ENCODE peak calls at places on chromosomes 4 and X, in four cellular contexts. One of them, this sample, is unnamed.

GRCh38 chrX:153400146-153401132 is 711 bp downstream of the PNMA6E start:
- DNase-seq in K562: peak
- DNase-seq in H1: peak
- DNase-seq in HepG2: peak
- DNase-seq in this sample: peak

GRCh38 chr4:34922325-34922724 is 1322.0 kb downstream of the ARAP2 start:
- DNase-seq in K562: no peak
- DNase-seq in H1: no peak
- DNase-seq in HepG2: no peak
- DNase-seq in this sample: no peak

GRCh38 chrX:6377365-6377764 is 148.7 kb upstream of the NLGN4X start:
- DNase-seq in HepG2: no peak
- DNase-seq in K562: no peak
- DNase-seq in H1: no peak
- DNase-seq in this sample: no peak

GRCh38 chr4:10085828-10086505 is 30.6 kb downstream of the WDR1 start:
- DNase-seq in H1: no peak
- DNase-seq in HepG2: no peak
- DNase-seq in K562: no peak
- DNase-seq in this sample: no peak

GRCh38 chr4:148415500-148415899 is 26.7 kb downstream of the NR3C2 start:
- DNase-seq in HepG2: no peak
- DNase-seq in K562: no peak
- DNase-seq in H1: no peak
- DNase-seq in this sample: peak

GRCh38 chr4:62232755-62233280 is 1032.7 kb downstream of the ADGRL3 start:
- DNase-seq in H1: no peak
- DNase-seq in K562: no peak
- DNase-seq in HepG2: no peak
- DNase-seq in this sample: no peak

GRCh38 chrX:17822351-17822750 is 38.7 kb downstream of the RAI2 start:
- DNase-seq in K562: no peak
- DNase-seq in H1: no peak
- DNase-seq in HepG2: no peak
- DNase-seq in this sample: no peak

GRCh38 chr4:19375931-19376330 is 875.8 kb upstream of the SLIT2 start:
- DNase-seq in K562: no peak
- DNase-seq in HepG2: no peak
- DNase-seq in H1: no peak
- DNase-seq in this sample: no peak

GRCh38 chrX:150856101-150856500 is 42.4 kb downstream of the CD99L2 start:
- DNase-seq in H1: no peak
- DNase-seq in K562: no peak
- DNase-seq in HepG2: no peak
- DNase-seq in this sample: no peak

GRCh38 chr4:184850431-184851199 is 24.8 kb upstream of the ACSL1 start:
- DNase-seq in HepG2: no peak
- DNase-seq in K562: no peak
- DNase-seq in H1: no peak
- DNase-seq in this sample: no peak

DNA sequence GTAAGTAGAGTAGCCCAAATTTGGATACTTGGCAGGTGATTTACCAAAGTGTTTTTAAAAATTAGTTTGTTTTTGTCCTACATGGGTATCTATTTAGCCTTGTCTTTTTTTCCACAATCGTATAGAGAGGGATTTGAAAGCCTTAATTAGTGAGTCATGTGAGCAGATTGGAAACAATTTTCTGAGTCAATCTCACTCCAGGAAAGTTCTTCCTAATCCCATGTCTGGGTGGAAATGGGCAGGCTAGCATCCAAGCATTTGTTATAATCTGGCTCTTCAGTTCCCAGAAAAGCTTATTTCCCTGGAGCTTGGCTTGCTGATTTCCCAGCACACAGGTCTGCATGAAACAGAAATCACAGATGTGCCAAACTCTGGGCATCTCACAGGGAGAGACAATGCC is 426.9 kb upstream of the BOD1L1 start:
- DNase-seq in HepG2: no peak
- DNase-seq in K562: no peak
- DNase-seq in H1: no peak
- DNase-seq in this sample: no peak
- TF ChIP-seq FOSL1 in HepG2: no peak
- TF ChIP-seq FOSL1 in K562: no peak
- TF ChIP-seq FOSL1 in H1: no peak
- TF ChIP-seq FOSL1 in this sample: no peak

GRCh38 chrX:103846395-103846794 is 14.3 kb upstream of the RAB9B start:
- DNase-seq in K562: no peak
- DNase-seq in HepG2: no peak
- DNase-seq in H1: no peak
- DNase-seq in this sample: no peak
- TF ChIP-seq FOSL1 in K562: no peak
- TF ChIP-seq FOSL1 in HepG2: no peak
- TF ChIP-seq FOSL1 in H1: no peak
- TF ChIP-seq FOSL1 in this sample: no peak

DNA sequence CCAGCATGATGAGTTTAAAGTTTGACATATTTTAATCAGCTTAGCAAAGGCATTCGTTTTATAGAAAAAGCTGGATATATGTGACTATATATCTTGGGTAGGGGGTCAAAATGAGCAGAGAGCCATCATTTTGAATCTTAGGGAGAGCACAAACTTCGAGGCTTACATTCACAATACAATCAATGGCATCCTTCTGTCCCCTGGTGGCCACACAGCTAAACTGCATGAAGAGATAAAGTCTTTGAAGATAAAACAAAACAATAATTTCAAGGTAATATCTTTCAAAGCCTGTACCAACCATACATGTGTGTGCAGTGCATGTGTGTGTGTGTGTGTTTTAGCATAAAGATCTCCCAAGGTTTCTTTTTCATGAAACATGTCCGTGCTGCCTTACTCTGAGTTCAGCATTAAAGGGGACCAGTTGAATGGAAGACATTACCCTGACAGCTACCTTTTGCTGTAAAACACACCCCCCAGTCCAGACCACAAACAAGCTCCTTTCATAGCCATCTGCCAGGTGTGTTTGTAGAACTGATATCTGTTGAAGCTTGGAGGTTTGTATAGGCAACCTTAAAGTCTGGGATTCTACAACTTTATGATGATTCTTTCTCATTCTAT is 22.0 kb downstream of the DYNLT3 start:
- DNase-seq in HepG2: peak
- DNase-seq in H1: peak
- DNase-seq in K562: peak
- DNase-seq in this sample: peak
- TF ChIP-seq FOSL1 in HepG2: no peak
- TF ChIP-seq FOSL1 in H1: no peak
- TF ChIP-seq FOSL1 in K562: no peak
- TF ChIP-seq FOSL1 in this sample: no peak

DNA sequence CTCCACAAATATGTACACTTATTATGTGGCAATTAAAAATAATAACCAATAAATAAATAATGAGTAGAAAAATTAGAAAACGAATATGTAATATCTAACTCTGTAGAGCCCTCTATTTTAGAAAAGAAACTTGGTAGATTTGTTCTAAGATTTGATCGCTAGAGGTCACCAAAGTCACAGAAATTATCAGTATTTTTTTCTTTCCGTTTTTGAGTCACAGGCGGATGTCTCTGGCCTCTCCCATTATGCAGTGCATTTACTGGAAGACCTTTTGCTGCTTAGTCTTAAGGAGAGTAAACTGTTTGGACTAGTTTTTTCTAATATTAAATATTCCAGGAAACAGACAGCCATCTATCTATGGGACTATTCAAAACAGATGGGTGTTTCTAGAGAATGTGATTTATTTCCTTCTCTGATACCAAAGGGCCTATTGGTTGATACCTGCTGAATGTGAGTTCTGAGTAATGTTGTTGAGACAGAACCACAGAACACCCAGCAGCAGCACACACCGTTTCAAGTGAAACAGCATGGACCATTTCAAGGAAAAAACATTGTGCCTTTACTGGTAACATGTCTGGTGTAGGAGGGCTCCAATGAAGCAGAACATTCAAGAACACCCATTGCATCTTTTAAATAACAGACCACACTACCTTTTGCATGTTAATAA is 34.0 kb upstream of the GYPA start:
- DNase-seq in K562: peak
- DNase-seq in HepG2: peak
- DNase-seq in H1: no peak
- DNase-seq in this sample: peak
- TF ChIP-seq FOSL1 in K562: no peak
- TF ChIP-seq FOSL1 in HepG2: no peak
- TF ChIP-seq FOSL1 in H1: no peak
- TF ChIP-seq FOSL1 in this sample: no peak

DNA sequence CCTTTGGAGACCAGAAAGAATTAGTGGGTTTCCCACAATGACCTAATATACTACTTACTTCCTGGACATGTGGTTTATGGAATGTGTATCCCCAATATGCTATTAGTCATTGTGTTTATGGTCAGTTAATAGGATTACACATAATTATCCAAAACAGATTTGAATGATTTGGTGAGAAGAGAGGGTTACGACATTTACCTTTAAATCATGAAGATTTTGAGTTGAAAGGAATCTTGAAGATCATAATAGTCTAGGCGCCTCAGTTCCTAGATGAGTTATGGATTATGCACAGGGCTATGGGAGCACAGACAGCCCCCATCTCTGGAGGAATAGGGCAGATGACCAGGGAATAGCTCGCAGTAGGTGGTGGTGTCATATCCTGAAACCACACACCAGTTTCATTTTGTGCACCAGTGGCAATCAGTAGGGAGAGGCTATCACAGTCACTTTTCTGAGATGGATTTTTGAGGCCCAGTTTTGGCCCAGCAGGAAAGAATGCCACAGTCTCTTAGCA is 61.3 kb downstream of the SEPTIN11 start:
- DNase-seq in H1: no peak
- DNase-seq in HepG2: no peak
- DNase-seq in K562: no peak
- DNase-seq in this sample: no peak
- TF ChIP-seq FOSL1 in H1: no peak
- TF ChIP-seq FOSL1 in HepG2: no peak
- TF ChIP-seq FOSL1 in K562: no peak
- TF ChIP-seq FOSL1 in this sample: no peak

GRCh38 chrX:35622601-35623000 is 175.5 kb upstream of the MAGEB16 start:
- DNase-seq in H1: no peak
- DNase-seq in K562: no peak
- DNase-seq in HepG2: no peak
- DNase-seq in this sample: no peak

GRCh38 chrX:35625714-35626113 is 172.4 kb upstream of the MAGEB16 start:
- DNase-seq in K562: no peak
- DNase-seq in H1: no peak
- DNase-seq in HepG2: no peak
- DNase-seq in this sample: no peak

GRCh38 chrX:35622021-35622420 is 176.1 kb upstream of the MAGEB16 start:
- DNase-seq in K562: no peak
- DNase-seq in H1: no peak
- DNase-seq in HepG2: no peak
- DNase-seq in this sample: no peak

DNA sequence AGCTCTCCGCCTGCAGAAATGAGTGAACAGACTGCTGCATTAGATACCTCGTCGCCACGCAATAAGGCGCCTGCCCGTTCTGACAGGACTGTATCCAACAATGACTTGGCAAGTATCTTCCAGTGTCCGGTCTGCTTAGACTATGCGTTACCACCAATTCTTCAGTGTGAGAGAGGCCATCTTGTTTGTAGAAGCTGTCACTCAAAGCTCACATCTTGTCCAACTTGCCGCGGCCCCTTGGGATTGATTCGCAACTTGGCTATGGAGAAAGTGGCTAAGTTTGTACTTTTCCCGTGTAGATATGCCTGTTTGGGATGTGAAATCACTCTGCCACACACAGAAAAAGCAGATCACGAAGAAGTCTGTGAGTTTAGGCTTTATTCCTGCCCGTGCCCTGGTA is 172.0 kb upstream of the MAGEB16 start:
- DNase-seq in HepG2: no peak
- DNase-seq in K562: no peak
- DNase-seq in H1: no peak
- DNase-seq in this sample: no peak
- TF ChIP-seq FOSL1 in HepG2: no peak
- TF ChIP-seq FOSL1 in K562: no peak
- TF ChIP-seq FOSL1 in H1: no peak
- TF ChIP-seq FOSL1 in this sample: no peak

DNA sequence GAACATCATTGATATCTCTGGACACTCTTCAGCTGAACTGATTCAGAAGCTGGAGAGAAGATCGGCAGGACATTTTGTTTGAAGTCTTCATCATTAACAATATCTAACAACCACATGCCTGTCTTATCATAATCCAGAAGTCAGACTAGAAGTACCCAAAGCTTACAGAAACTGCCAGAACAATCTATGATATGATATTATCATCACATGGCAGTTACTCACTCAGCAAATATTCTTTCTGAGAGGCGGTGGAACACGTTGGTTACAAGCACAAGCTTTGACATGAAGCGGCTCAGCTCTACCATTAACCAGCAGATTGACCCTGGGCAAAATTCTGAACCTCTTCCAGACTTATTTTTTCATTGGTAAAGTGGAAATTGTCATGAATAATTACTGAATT is 69.4 kb upstream of the KIT start:
- DNase-seq in K562: no peak
- DNase-seq in H1: no peak
- DNase-seq in HepG2: no peak
- DNase-seq in this sample: no peak
- TF ChIP-seq FOSL1 in K562: peak
- TF ChIP-seq FOSL1 in H1: no peak
- TF ChIP-seq FOSL1 in HepG2: no peak
- TF ChIP-seq FOSL1 in this sample: no peak